ENCODE peak calls at places on chromosome 12, in five cellular contexts. Q is kidney epithelial cell; A is naive thymus-derived CD4-positive, alpha-beta T cell; D is kidney; M is heart left ventricle. B is an unnamed sample.

GRCh38 chr12:12088147-12088546 is 17.4 kb downstream of the BCL2L14 start:
- DNase-seq in Q (no peak), A (no peak), D (no peak), M (no peak), B (no peak)

GRCh38 chr12:86662464-86662863 is 406.3 kb upstream of the MGAT4C start:
- DNase-seq in Q (no peak), A (no peak), D (no peak), M (no peak), B (no peak)

GRCh38 chr12:113598815-113599406 is 127.2 kb upstream of the LHX5 start:
- DNase-seq in Q (no peak), A (no peak), D (no peak), M (no peak), B (no peak)

GRCh38 chr12:107322063-107322462 is 228.7 kb upstream of the CRY1 start:
- DNase-seq in Q (no peak), A (peak), D (no peak), M (no peak), B (no peak)

GRCh38 chr12:89756638-89757321 is 48.1 kb upstream of the ATP2B1 start:
- DNase-seq in Q (peak), A (no peak), D (no peak), M (no peak), B (no peak)

GRCh38 chr12:47360771-47361388 is 281.1 kb upstream of the AMIGO2 start:
- DNase-seq in Q (no peak), A (peak), D (no peak), M (no peak), B (peak)

GRCh38 chr12:126069549-126070165 is 1004.4 kb downstream of the AACS start:
- DNase-seq in Q (no peak), A (no peak), D (no peak), M (no peak), B (no peak)

GRCh38 chr12:49827351-49828099 is 688 bp downstream of the NCKAP5L start:
- DNase-seq in Q (no peak), A (peak), D (peak), M (peak), B (peak)

GRCh38 chr12:67578976-67579661 is 69.4 kb upstream of the DYRK2 start:
- DNase-seq in Q (no peak), A (peak), D (no peak), M (no peak), B (no peak)

GRCh38 chr12:62006076-62006732 is 254.0 kb upstream of the USP15 start:
- DNase-seq in Q (no peak), A (peak), D (no peak), M (no peak), B (no peak)

GRCh38 chr12:5163661-5164060 is 120.0 kb downstream of the KCNA5 start:
- DNase-seq in Q (no peak), A (no peak), D (no peak), M (no peak), B (no peak)

GRCh38 chr12:108967869-108968540 is 52.9 kb downstream of the SVOP start:
- DNase-seq in Q (no peak), A (no peak), D (no peak), M (peak), B (no peak)

GRCh38 chr12:45214739-45215418 is 1.0 kb upstream of the ANO6 start:
- DNase-seq in Q (no peak), A (no peak), D (no peak), M (no peak), B (no peak)

DNA sequence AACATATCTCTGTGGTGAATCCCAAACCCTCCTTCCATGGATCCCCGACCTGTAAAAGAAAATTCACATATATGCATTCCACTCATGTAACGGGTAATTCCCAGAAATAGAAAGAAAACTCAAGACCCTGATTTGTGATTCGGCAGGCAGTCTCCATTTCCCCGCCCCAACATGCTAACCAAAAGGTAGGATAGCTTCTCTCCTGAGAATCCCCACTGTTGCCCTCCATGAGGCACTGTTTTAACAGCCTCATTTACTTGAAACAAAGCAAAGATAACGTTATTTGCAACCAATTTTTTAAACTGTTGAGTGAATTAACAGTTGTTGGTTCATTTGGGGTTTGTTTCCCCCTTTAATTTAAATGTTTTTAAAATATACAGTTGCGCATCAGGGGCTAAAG is 774 bp upstream of the SLC2A13 start:
- DNase-seq in Q (no peak), A (no peak), D (no peak), M (no peak), B (no peak)
- H3K4me3 ChIP-seq in Q (no peak), A (no peak), D (peak), M (peak), B (peak)

GRCh38 chr12:114679942-114680341 is 4.0 kb downstream of the TBX3 start:
- DNase-seq in Q (no peak), A (no peak), D (peak), M (no peak), B (no peak)

GRCh38 chr12:114682101-114682919 is 1.7 kb downstream of the TBX3 start:
- DNase-seq in Q (no peak), A (no peak), D (no peak), M (no peak), B (no peak)

GRCh38 chr12:114682920-114683708 is 861 bp downstream of the TBX3 start:
- DNase-seq in Q (no peak), A (no peak), D (peak), M (peak), B (no peak)

GRCh38 chr12:114680498-114681148 is 3.4 kb downstream of the TBX3 start:
- DNase-seq in Q (no peak), A (no peak), D (peak), M (no peak), B (no peak)

GRCh38 chr12:114681149-114681849 is 2.7 kb downstream of the TBX3 start:
- DNase-seq in Q (no peak), A (no peak), D (peak), M (no peak), B (no peak)
- H3K4me3 ChIP-seq in Q (peak), A (no peak), D (peak), M (peak), B (no peak)

GRCh38 chr12:77943466-77943865 is 112.8 kb downstream of the NAV3 start:
- DNase-seq in Q (peak), A (no peak), D (no peak), M (no peak), B (no peak)

GRCh38 chr12:77941396-77941795 is 110.7 kb downstream of the NAV3 start:
- DNase-seq in Q (no peak), A (no peak), D (no peak), M (no peak), B (no peak)

GRCh38 chr12:77940011-77940423 is 109.3 kb downstream of the NAV3 start:
- DNase-seq in Q (peak), A (no peak), D (no peak), M (no peak), B (no peak)

GRCh38 chr12:77938301-77938700 is 107.6 kb downstream of the NAV3 start:
- DNase-seq in Q (no peak), A (no peak), D (no peak), M (no peak), B (no peak)

GRCh38 chr12:77940566-77940965 is 109.9 kb downstream of the NAV3 start:
- DNase-seq in Q (no peak), A (no peak), D (no peak), M (no peak), B (no peak)
- H3K4me3 ChIP-seq in Q (peak), A (no peak), D (no peak), M (no peak), B (no peak)

DNA sequence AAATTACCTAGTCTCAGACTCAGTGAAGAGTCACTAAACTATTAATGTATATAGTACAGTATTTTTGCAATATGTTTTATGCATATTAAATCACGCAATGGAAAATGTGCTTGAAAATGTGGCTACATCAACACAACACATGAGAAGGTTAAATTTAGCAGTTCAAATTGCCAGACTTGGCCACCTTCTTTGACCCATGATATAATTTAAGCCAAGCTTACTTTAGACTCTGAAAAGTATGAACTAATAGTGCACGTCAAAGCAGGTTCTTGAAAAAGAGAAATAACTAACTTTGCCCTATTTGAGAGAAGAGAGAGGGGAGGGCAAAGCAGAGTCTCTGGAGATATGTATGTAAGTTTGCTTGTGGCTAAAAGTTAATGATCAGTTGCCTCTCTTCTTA is 68.7 kb downstream of the SLC16A7 start:
- DNase-seq in Q (no peak), A (no peak), D (no peak), M (no peak), B (no peak)
- H3K4me3 ChIP-seq in Q (no peak), A (no peak), D (no peak), M (peak), B (no peak)

DNA sequence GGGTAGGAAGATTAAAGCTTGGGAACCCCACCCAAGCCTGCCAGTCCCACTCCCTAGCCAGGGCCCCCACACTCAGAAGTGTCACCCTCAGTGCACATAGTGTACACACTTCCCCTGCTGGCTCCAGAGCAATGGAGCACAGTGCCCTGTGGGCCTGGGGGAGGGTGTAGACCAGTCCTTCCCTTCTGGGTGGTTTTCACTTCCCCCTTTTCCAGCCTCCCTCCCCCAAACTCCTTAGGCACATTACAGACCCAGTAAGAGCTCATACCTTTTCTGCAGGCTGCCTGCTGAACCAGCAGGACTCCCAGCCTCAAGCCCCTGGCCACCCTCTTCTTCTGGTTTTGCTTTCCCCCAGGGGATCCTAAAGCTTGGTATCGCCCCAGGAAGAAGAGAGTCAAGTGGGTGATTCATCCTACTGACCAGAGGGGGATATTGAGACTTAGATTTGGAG is at the start of gene ZNF385A:
- DNase-seq in Q (no peak), A (no peak), D (no peak), M (peak), B (no peak)
- H3K4me3 ChIP-seq in Q (no peak), A (no peak), D (no peak), M (no peak), B (no peak)

DNA sequence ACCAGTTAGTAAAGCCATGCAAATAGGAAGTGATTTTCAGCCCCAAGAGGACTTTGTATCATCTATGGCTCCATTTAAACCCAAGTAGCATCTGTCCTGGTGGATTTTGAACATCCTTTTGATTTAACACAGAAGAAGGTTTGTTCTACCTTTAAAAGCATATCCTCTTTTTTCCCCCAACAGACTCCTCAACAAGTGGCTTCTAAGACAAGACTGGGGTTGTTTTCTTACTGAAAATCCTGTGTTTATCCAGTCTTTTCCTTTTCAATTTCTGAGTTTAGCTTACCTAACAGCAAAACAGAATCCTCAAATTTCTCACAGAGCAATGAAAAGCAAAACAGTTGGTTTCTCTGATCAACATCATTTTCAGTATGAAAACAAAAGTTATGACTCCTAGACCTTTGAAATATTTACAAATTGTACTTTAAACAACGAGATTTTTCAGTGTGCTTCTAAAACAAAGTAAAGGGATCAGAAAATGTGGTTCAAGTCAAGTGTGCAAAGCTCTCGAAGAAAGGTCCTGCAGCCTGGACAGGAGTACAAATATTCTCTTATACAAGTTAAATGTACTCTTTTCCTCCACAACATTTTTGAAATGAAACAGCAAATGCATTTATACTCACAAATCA is 2.8 kb downstream of the PHLDA1 start:
- DNase-seq in Q (no peak), A (no peak), D (no peak), M (no peak), B (no peak)
- H3K4me3 ChIP-seq in Q (peak), A (no peak), D (peak), M (peak), B (no peak)